ENCODE peak calls at places on chromosome 2, in four cellular contexts. M is A549, G is tibial nerve, L is Peyer's patch. J is an unnamed sample.

GRCh38 chr2:222919841-222920609 is 59.2 kb downstream of the ACSL3 start:
- DNase-seq in M (peak; percentile 34), L (no peak), G (no peak), J (no peak)

GRCh38 chr2:99777656-99778290 is 288.0 kb upstream of the REV1 start:
- DNase-seq in G (no peak), M (no peak), L (no peak), J (no peak)

GRCh38 chr2:129709956-129710598 is 269.4 kb upstream of the RAB6C start:
- DNase-seq in L (no peak), G (no peak), M (no peak), J (no peak)

GRCh38 chr2:32683520-32684086 is 55.8 kb downstream of the TTC27 start:
- DNase-seq in M (no peak), L (no peak), G (no peak), J (no peak)

GRCh38 chr2:195051401-195051800 is 605.6 kb upstream of the SLC39A10 start:
- DNase-seq in M (no peak), L (no peak), G (no peak), J (no peak)

GRCh38 chr2:36502081-36502480 is 95.9 kb downstream of the FEZ2 start:
- DNase-seq in L (no peak), G (no peak), M (no peak), J (no peak)

GRCh38 chr2:119730598-119731278 is 29.0 kb upstream of the PTPN4 start:
- DNase-seq in M (no peak), G (no peak), L (no peak), J (no peak)

GRCh38 chr2:98674233-98674964 is 56.5 kb downstream of the MGAT4A start:
- DNase-seq in G (no peak), M (no peak), L (no peak), J (no peak)

GRCh38 chr2:43109261-43109743 is 117.1 kb downstream of the ZFP36L2 start:
- DNase-seq in G (no peak), L (no peak), M (no peak), J (no peak)

GRCh38 chr2:238092486-238093035 is 7.6 kb upstream of the ESPNL start:
- DNase-seq in L (no peak), M (no peak), G (no peak), J (no peak)

GRCh38 chr2:53455094-53455493 is 312.5 kb upstream of the CHAC2 start:
- DNase-seq in G (no peak), M (no peak), L (no peak), J (no peak)

GRCh38 chr2:238024986-238025385 is 35.8 kb upstream of the SCLY start:
- DNase-seq in G (no peak), M (no peak), L (no peak), J (no peak)

GRCh38 chr2:134230885-134231284 is 23.0 kb upstream of the MGAT5 start:
- DNase-seq in G (no peak), L (no peak), M (no peak), J (no peak)

GRCh38 chr2:45069711-45070664 is 60.7 kb upstream of the SIX2 start:
- DNase-seq in G (no peak), L (no peak), M (no peak), J (no peak)

GRCh38 chr2:10514743-10515142 is 66.6 kb upstream of the ODC1 start:
- DNase-seq in M (peak; percentile 82), G (no peak), L (no peak), J (no peak)

GRCh38 chr2:112679484-112679883 is 33.7 kb downstream of the SLC20A1 start:
- DNase-seq in G (no peak), L (no peak), M (no peak), J (no peak)

GRCh38 chr2:100072503-100072902 is 69.9 kb downstream of the AFF3 start:
- DNase-seq in M (no peak), L (no peak), G (no peak), J (no peak)

GRCh38 chr2:72340665-72341064 is 193.0 kb upstream of the CYP26B1 start:
- DNase-seq in L (no peak), M (no peak), G (no peak), J (no peak)

GRCh38 chr2:230614040-230614439 is 98.6 kb upstream of the CAB39 start:
- DNase-seq in M (no peak), L (no peak), G (no peak), J (peak; percentile 5)

GRCh38 chr2:99066602-99067001 is 74.9 kb upstream of the C2orf15 start:
- DNase-seq in G (no peak), M (peak; percentile 59), L (no peak), J (peak; percentile 52)

GRCh38 chr2:204407209-204408070 is 137.8 kb upstream of the PARD3B start:
- DNase-seq in G (no peak), M (peak; percentile 41), L (no peak), J (no peak)

GRCh38 chr2:216115224-216115582 is 6.1 kb downstream of the XRCC5 start:
- DNase-seq in L (no peak), M (peak; percentile 36), G (no peak), J (no peak)

GRCh38 chr2:105796131-105796638 is 51.5 kb downstream of the NCK2 start:
- DNase-seq in M (no peak), G (no peak), L (peak; percentile 55), J (no peak)

GRCh38 chr2:20577495-20578235 is 73.2 kb downstream of the HS1BP3 start:
- DNase-seq in G (no peak), L (no peak), M (peak; percentile 41), J (no peak)

GRCh38 chr2:224412064-224412921 is 10.4 kb upstream of the FAM124B start:
- DNase-seq in L (no peak), G (no peak), M (no peak), J (no peak)

GRCh38 chr2:133444411-133444934 is 123.8 kb downstream of the NCKAP5 start:
- DNase-seq in L (no peak), M (no peak), G (no peak), J (no peak)

GRCh38 chr2:127530245-127531132 is 4.2 kb upstream of the IWS1 start:
- DNase-seq in L (no peak), G (no peak), M (peak; percentile 26), J (no peak)

GRCh38 chr2:127762846-127763245 is 48.1 kb downstream of the WDR33 start:
- DNase-seq in G (no peak), L (no peak), M (no peak), J (no peak)

GRCh38 chr2:40285391-40285790 is 166.5 kb downstream of the SLC8A1 start:
- DNase-seq in L (no peak), G (no peak), M (no peak), J (no peak)

GRCh38 chr2:228016402-228016801 is 145.0 kb downstream of the DAW1 start:
- DNase-seq in M (no peak), G (no peak), L (no peak), J (no peak)

GRCh38 chr2:181785677-181786344 is 105.5 kb upstream of the NEUROD1 start:
- DNase-seq in G (no peak), L (no peak), M (peak; percentile 60), J (no peak)

GRCh38 chr2:201697899-201698298 is 545 bp downstream of the MPP4 start:
- DNase-seq in M (no peak), L (no peak), G (no peak), J (no peak)

GRCh38 chr2:241771286-241772062 is 5.1 kb upstream of the GAL3ST2 start:
- DNase-seq in G (peak; percentile 28), L (no peak), M (no peak), J (no peak)
- TF ChIP-seq POLR2A in G (no peak), L (no peak), M (no peak), J (no peak)

GRCh38 chr2:159381574-159381973 is 95.1 kb upstream of the WDSUB1 start:
- DNase-seq in L (no peak), G (no peak), M (no peak), J (no peak)
- TF ChIP-seq POLR2A in L (no peak), G (no peak), M (no peak), J (no peak)

DNA sequence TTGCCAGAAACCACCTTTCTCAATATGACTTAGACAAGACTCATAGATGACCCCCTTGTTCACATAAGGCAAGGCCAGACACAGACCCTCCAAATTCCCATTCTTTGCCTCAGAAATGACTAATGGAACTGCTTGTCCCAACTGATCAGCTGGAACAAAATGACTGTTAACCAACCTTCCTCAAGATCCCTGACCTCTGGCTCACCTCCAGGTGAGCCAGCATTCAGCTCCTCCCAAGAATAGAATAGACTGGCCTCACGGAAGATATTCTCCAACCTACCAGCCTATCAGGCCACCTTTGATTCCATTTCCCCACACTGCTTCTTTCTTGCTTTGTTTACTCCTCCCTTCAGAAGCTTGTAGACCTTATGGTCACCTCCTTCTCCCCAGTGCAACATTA is 195.7 kb upstream of the VWC2L start:
- DNase-seq in M (no peak), L (no peak), G (no peak), J (no peak)
- TF ChIP-seq POLR2A in M (no peak), L (no peak), G (no peak), J (no peak)

GRCh38 chr2:26757873-26758789 is 6.0 kb upstream of the SLC35F6 start:
- DNase-seq in L (no peak), M (peak; percentile 98), G (peak; percentile 38), J (peak; percentile 30)
- TF ChIP-seq POLR2A in L (no peak), M (no peak), G (no peak), J (no peak)

GRCh38 chr2:217929294-217929671 is 73.5 kb downstream of the TNS1 start:
- DNase-seq in M (no peak), G (no peak), L (no peak), J (no peak)

GRCh38 chr2:217927601-217928323 is 75.0 kb downstream of the TNS1 start:
- DNase-seq in G (no peak), M (no peak), L (no peak), J (no peak)

GRCh38 chr2:217926801-217927200 is 76.0 kb downstream of the TNS1 start:
- DNase-seq in G (no peak), M (no peak), L (no peak), J (no peak)

GRCh38 chr2:217929757-217930707 is 72.8 kb downstream of the TNS1 start:
- DNase-seq in L (no peak), G (no peak), M (no peak), J (no peak)

DNA sequence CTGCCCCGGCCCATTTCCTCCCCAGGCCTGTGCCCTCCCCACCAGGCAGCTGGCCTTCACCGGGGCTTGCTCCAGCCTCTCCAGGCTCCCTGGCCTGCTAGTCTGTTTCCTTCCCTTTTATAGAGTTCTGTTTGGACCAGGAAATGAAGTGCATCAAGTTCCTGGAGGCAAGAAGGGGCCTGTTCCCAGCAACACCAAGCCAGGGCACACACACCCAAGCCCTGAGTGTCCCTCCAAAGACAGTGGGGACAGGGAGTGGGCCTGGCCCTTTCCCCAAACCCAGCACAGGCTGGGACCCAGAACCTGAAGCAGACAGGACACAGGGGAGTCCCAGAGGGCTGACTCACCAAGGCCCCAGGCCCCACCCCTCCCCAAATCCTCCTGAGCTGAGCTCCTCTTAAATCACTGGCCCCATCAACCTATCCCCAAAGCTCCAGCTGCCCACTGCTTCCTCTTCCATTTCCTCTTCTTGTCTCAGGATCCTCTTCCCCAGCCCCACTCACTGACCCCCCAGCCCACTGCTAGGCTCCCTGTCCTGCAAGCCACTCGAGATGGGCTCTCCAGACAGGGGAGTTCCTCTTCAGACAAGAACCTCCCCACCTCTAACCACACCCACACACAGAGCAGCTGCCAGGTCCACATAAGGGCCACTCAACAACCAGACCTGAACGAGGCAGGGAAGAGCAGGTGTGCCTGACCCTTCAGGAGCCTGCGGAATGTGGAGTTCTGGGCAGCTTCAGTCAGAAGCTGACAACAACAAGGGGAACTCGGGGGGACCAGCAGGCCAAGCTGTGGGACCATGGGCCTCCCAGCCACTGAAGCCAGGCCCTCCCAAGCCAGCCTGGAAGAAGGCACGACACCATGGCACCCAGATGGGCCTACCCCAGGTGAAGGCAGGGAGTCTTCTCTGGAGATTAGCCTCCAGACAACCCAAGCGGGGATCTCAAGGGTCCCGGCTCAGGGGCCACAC is 74.2 kb downstream of the TNS1 start:
- DNase-seq in G (no peak), L (no peak), M (no peak), J (no peak)
- TF ChIP-seq POLR2A in G (peak; percentile 23), L (no peak), M (no peak), J (no peak)